ENCODE peak calls at places on chromosomes 13 and 19, in eight cellular contexts. G is kidney tubule cell; N is LoVo; W is NCI-H2081; O is thoracic aorta; V is EL; X is neural progenitor cell; Y is stimulated activated CD8-positive, alpha-beta memory T cell treated with anti-CD3 and anti-CD28 coated beads, Interleukin-12 subunit alpha, Interleukin-12 subunit beta, amount 100 ng/mL, for 1 hour. Q is an unnamed sample.

GRCh38 chr19:17841810-17842662 is 5.7 kb downstream of the JAK3 start:
- DNase-seq in N (peak), V (peak), Y (no peak), X (peak), O (no peak), W (peak), G (peak), Q (peak)

GRCh38 chr19:6271721-6272410 is 7.9 kb downstream of the MLLT1 start:
- DNase-seq in G (peak), V (peak), Y (no peak), O (no peak), N (no peak), X (peak), W (peak), Q (no peak)

GRCh38 chr19:511101-511841 is 4.0 kb downstream of the TPGS1 start:
- DNase-seq in X (peak), G (no peak), N (no peak), W (peak), Y (peak), V (no peak), O (no peak), Q (peak)

GRCh38 chr19:49874503-49875157 is 2.5 kb downstream of the AKT1S1 start:
- DNase-seq in N (no peak), Y (no peak), V (no peak), X (no peak), G (peak), O (no peak), W (no peak), Q (no peak)

GRCh38 chr13:68987585-68987984 is 1120.0 kb upstream of the ATXN8OS start:
- DNase-seq in G (no peak), X (no peak), W (no peak), Y (no peak), O (no peak), V (no peak), N (no peak), Q (peak)

GRCh38 chr13:28843594-28843993 is 23.5 kb downstream of the MTUS2 start:
- DNase-seq in O (no peak), W (no peak), N (no peak), V (no peak), X (no peak), Y (no peak), G (no peak), Q (no peak)

GRCh38 chr13:93689333-93689732 is 462.7 kb downstream of the GPC6 start:
- DNase-seq in N (no peak), V (peak), W (no peak), X (no peak), G (no peak), O (no peak), Y (no peak), Q (no peak)

GRCh38 chr19:3137139-3137538 is 1.3 kb downstream of the GNA15 start:
- DNase-seq in N (no peak), G (no peak), V (no peak), Y (no peak), X (no peak), W (no peak), O (no peak), Q (no peak)

GRCh38 chr19:29541473-29542253 is 15.9 kb downstream of the VSTM2B start:
- DNase-seq in W (no peak), O (no peak), N (no peak), G (no peak), X (no peak), Y (no peak), V (no peak), Q (no peak)

GRCh38 chr19:16180611-16181010 is 4.6 kb upstream of the FAM32A start:
- DNase-seq in X (peak), Y (no peak), O (no peak), V (peak), N (peak), G (peak), W (no peak), Q (no peak)

GRCh38 chr19:2059422-2060201 is 8.6 kb upstream of the MKNK2 start:
- DNase-seq in Y (no peak), N (peak), G (peak), O (no peak), X (peak), V (peak), W (no peak), Q (peak)

GRCh38 chr19:41479757-41480191 is 36.8 kb downstream of the ERICH4 start:
- DNase-seq in W (no peak), G (peak), Y (no peak), N (peak), V (no peak), O (no peak), X (no peak), Q (peak)

GRCh38 chr19:49801966-49802661 is 11.0 kb downstream of the FUZ start:
- DNase-seq in G (peak), V (peak), X (peak), O (peak), N (no peak), W (peak), Y (no peak), Q (no peak)

GRCh38 chr19:17337675-17338439 is 504 bp downstream of the GTPBP3 start:
- DNase-seq in Y (no peak), X (peak), G (peak), O (no peak), W (peak), N (peak), V (peak), Q (peak)

GRCh38 chr19:18671303-18672043 is 12.0 kb upstream of the CRTC1 start:
- DNase-seq in Y (no peak), W (no peak), O (no peak), N (no peak), V (no peak), X (no peak), G (no peak), Q (no peak)

GRCh38 chr13:44667950-44668349 is 91.8 kb upstream of the TSC22D1 start:
- DNase-seq in X (peak), V (peak), G (peak), W (no peak), N (no peak), Y (no peak), O (no peak), Q (no peak)

GRCh38 chr19:970695-971094 is 13.4 kb upstream of the WDR18 start:
- DNase-seq in N (no peak), G (peak), O (no peak), W (no peak), V (no peak), X (no peak), Y (no peak), Q (no peak)

GRCh38 chr19:46428278-46429141 is at the start of gene PNMA8C:
- DNase-seq in W (no peak), G (peak), X (peak), O (peak), N (peak), Y (peak), V (peak), Q (peak)

GRCh38 chr13:76656496-76656895 is 229.7 kb downstream of the KCTD12 start:
- DNase-seq in N (no peak), X (no peak), Y (no peak), V (no peak), W (no peak), O (no peak), G (no peak), Q (no peak)

GRCh38 chr13:96053003-96053703 is at the start of gene UGGT2:
- DNase-seq in G (peak), O (peak), V (peak), W (peak), Y (no peak), X (peak), N (peak), Q (peak)

GRCh38 chr13:111325941-111326620 is 5.6 kb downstream of the TEX29 start:
- DNase-seq in X (no peak), W (no peak), V (no peak), N (no peak), Y (no peak), O (no peak), G (no peak), Q (peak)

Q was measured in spleen.